ENCODE peak calls at places on chromosomes 3 and 15, in seven cellular contexts. M is GM12865, Y is ovary, A is left ventricle myocardium inferior, J is bronchial epithelial cell, G is heart left ventricle, S is aorta. H is an unnamed sample.

GRCh38 chr3:102238362-102238761 is 196.5 kb upstream of the ZPLD1 start:
- DNase-seq in M (no peak), Y (no peak), A (no peak), J (peak), G (no peak), S (no peak), H (no peak)

GRCh38 chr3:153970047-153970446 is 151.1 kb upstream of the ARHGEF26 start:
- DNase-seq in M (peak), Y (no peak), A (no peak), J (peak), G (no peak), S (no peak), H (no peak)

GRCh38 chr15:29770796-29771195 is 51.5 kb downstream of the TJP1 start:
- DNase-seq in M (no peak), Y (no peak), A (no peak), J (peak), G (no peak), S (no peak), H (no peak)

GRCh38 chr3:137866933-137867332 is 102.8 kb downstream of the SOX14 start:
- DNase-seq in M (no peak), Y (no peak), A (no peak), J (peak), G (no peak), S (no peak), H (no peak)

GRCh38 chr3:101803152-101803782 is 24.3 kb downstream of the NXPE3 start:
- DNase-seq in M (peak), Y (peak), A (no peak), J (peak), G (no peak), S (no peak), H (no peak)

GRCh38 chr3:179450901-179451334 is 352 bp downstream of the GNB4 start:
- DNase-seq in M (no peak), Y (peak), A (no peak), J (peak), G (no peak), S (no peak), H (no peak)

GRCh38 chr3:126472277-126473006 is 3.2 kb downstream of the ZXDC start:
- DNase-seq in M (no peak), Y (no peak), A (peak), J (peak), G (peak), S (peak), H (peak)

GRCh38 chr3:185063431-185063830 is 89.4 kb downstream of the C3orf70 start:
- DNase-seq in M (peak), Y (no peak), A (no peak), J (no peak), G (no peak), S (no peak), H (no peak)

GRCh38 chr3:142645236-142645793 is 49.1 kb downstream of the PLS1 start:
- DNase-seq in M (no peak), Y (no peak), A (no peak), J (peak), G (no peak), S (no peak), H (no peak)

GRCh38 chr3:4506559-4507009 is 13.4 kb downstream of the ITPR1 start:
- DNase-seq in M (no peak), Y (no peak), A (no peak), J (no peak), G (no peak), S (no peak), H (no peak)

GRCh38 chr3:4503050-4503449 is 9.9 kb downstream of the ITPR1 start:
- DNase-seq in M (peak), Y (no peak), A (no peak), J (no peak), G (no peak), S (no peak), H (no peak)

GRCh38 chr3:4505688-4506558 is 12.8 kb downstream of the ITPR1 start:
- DNase-seq in M (no peak), Y (no peak), A (no peak), J (no peak), G (no peak), S (no peak), H (no peak)

GRCh38 chr3:4507010-4507596 is 14.0 kb downstream of the ITPR1 start:
- DNase-seq in M (peak), Y (no peak), A (no peak), J (no peak), G (no peak), S (no peak), H (no peak)

DNA sequence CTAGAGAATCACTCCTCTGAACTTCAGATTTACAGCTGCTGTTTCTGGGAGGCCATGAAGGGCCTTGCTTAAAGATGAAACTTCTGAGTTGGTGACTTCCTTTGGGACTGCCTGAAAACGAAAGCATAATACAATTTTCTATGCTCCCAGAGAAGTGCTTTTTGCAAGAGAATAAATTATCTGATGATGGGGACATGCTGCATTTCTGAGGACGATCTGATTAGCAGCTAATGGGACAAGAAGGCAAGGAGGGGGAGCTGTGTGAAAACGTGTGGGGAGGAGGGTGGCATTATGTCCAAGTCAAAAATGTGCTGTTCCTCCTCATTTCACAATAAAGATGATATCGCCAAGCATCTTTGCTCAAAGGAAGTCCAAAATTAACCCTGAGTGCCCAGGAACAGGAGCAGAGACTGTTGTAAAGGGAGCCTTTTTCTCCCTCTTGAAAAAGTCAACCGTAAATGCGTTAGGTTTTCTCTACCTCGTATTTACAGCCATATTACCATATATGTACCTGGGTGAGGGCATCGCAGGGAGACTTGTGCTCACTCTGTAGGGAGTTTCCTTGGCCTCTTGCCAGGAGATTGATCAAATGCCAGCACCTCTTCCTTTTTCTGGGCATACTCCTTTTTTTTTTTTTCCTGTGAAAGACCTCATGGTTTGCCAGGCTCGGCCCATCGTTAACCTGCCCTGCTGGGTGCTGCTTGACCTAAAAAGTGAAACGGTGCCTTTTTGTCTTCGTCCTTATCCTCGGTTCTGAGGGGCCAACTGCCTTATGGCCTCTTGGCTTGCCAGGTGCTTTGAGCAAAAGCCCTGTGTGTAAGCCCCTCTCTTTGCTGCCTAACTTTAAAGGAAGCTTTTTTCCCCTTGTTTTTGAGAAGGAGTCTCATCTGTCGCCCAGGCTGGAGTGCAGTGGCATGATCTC is 11.5 kb downstream of the ITPR1 start:
- DNase-seq in M (peak), Y (peak), A (no peak), J (peak), G (no peak), S (no peak), H (no peak)
- H3K4me3 ChIP-seq in M (peak), Y (peak), A (peak), J (no peak), G (no peak), S (peak), H (peak)

GRCh38 chr3:52236424-52236886 is 2.5 kb downstream of the TWF2 start:
- DNase-seq in M (no peak), Y (no peak), A (peak), J (no peak), G (no peak), S (peak), H (peak)
- H3K4me3 ChIP-seq in M (no peak), Y (no peak), A (peak), J (no peak), G (no peak), S (no peak), H (no peak)

DNA sequence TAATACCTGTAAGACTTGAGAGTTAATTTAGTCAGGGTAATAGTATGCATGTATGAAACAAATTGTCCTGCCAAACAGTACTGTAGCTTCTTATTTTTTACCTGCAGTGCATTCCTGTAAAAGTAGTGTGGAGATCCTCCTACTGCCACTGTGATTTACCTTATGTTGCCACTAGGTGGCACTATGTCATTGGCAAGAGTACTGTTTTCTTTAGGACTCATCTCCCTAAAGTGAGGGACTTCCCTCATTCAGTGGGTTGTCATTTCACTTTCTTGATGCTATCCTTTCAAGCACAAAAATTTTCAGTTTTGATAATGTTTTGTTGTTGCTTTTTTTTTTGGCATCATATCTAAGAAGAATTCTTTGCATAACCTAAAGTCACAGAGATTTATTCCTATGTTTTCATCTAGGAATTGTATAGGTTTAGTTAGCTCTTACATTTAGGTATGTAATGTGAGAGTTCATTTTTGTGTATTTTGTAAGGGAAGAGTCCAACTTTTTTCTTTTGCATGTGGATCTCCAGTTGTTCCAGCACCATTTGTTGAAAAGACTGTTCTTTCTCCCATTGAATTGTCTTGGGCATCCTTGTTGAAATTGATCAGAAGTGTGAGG is 105.7 kb downstream of the AKAP13 start:
- DNase-seq in M (peak), Y (peak), A (no peak), J (peak), G (no peak), S (no peak), H (no peak)
- H3K4me3 ChIP-seq in M (no peak), Y (no peak), A (no peak), J (no peak), G (no peak), S (no peak), H (no peak)

DNA sequence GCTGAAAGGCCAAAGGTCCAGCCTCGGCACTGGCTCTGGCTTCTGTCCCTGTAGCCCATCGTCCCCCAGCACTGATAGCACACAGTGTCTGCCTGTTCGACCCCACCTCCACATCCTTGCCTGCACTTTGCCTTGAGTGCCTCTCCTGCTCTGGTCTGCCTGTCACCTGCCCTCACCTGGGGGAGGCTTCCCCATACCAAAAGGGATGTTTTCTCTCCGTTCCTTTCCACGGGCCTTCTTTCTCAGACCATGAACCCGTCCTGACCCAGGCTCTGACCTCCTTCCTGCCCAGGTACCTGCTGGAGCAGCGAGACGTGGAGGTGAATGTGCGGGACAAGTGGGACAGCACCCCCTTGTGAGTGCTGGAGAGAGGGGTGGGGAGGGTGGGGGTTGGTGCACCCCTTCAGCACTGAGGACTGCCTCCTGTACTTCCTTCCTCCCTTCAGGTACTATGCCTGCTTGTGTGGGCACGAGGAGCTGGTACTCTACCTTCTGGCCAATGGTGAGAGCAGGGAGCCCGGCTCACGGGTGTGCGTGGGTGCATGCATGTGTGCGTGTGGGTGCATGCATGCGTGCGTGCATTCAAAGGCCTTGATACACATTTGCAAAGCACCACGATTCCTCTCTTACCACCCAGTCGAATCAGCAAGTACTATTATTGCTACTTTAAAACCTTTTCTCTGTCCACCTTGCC is 1.5 kb downstream of the ABTB1 start:
- DNase-seq in M (no peak), Y (no peak), A (peak), J (no peak), G (no peak), S (peak), H (no peak)
- H3K4me3 ChIP-seq in M (no peak), Y (peak), A (peak), J (no peak), G (no peak), S (no peak), H (peak)

GRCh38 chr3:181909241-181909640 is 197.5 kb downstream of the SOX2 start:
- DNase-seq in M (no peak), Y (no peak), A (no peak), J (no peak), G (no peak), S (no peak), H (no peak)
- H3K4me3 ChIP-seq in M (no peak), Y (no peak), A (no peak), J (no peak), G (no peak), S (no peak), H (no peak)

GRCh38 chr15:43748376-43748775 is 2.1 kb downstream of the PDIA3 start:
- DNase-seq in M (peak), Y (no peak), A (no peak), J (no peak), G (no peak), S (no peak), H (no peak)

GRCh38 chr15:43751885-43752284 is 5.6 kb downstream of the PDIA3 start:
- DNase-seq in M (no peak), Y (no peak), A (no peak), J (no peak), G (no peak), S (no peak), H (no peak)

GRCh38 chr15:43749690-43750345 is 3.6 kb downstream of the PDIA3 start:
- DNase-seq in M (peak), Y (no peak), A (no peak), J (no peak), G (no peak), S (no peak), H (peak)
- H3K4me3 ChIP-seq in M (peak), Y (no peak), A (peak), J (no peak), G (no peak), S (no peak), H (peak)

GRCh38 chr15:59111267-59111666 is 6.3 kb downstream of the CCNB2 start:
- DNase-seq in M (no peak), Y (no peak), A (no peak), J (no peak), G (no peak), S (no peak), H (no peak)

GRCh38 chr15:59104912-59105732 is at the start of gene CCNB2:
- DNase-seq in M (peak), Y (peak), A (peak), J (peak), G (peak), S (peak), H (peak)

GRCh38 chr15:59104602-59104911 is 389 bp upstream of the CCNB2 start:
- DNase-seq in M (no peak), Y (no peak), A (no peak), J (no peak), G (no peak), S (no peak), H (peak)

DNA sequence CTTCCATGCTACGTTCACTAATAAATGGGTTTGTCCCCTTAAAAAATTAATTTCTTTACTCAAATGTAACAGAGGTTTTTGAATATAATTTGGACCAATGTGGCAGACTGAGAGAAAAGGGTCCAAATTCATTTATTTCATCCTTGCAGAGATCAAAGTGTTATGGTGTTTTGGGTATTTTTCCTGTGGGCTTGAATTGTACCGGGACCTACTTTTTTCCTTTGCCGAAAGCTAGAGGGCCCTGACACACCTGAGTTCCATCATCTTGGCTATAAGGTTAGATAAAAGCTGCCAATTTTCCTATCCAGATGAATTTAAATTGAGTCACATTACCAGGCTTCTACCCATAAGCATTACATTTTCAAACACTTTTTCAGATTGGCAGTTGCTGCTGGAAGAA is 893 bp downstream of the CCNB2 start:
- DNase-seq in M (peak), Y (no peak), A (no peak), J (peak), G (no peak), S (no peak), H (no peak)
- H3K4me3 ChIP-seq in M (peak), Y (no peak), A (peak), J (peak), G (no peak), S (no peak), H (peak)

GRCh38 chr3:107432646-107433045 is 55.4 kb downstream of the CCDC54 start:
- DNase-seq in M (no peak), Y (no peak), A (no peak), J (no peak), G (no peak), S (no peak), H (no peak)
- H3K4me3 ChIP-seq in M (no peak), Y (no peak), A (peak), J (peak), G (no peak), S (no peak), H (peak)

H was measured in lower lobe of right lung.